ENCODE peak calls at places on chromosomes 5 and 9, in four cellular contexts. Y is A673, D is brain microvascular endothelial cell, J is caudate nucleus. P is an unnamed sample.

GRCh38 chr5:34709861-34710673 is 53.9 kb downstream of the RAI14 start:
- DNase-seq in J (no peak), Y (no peak), D (peak; percentile 85), P (no peak)

GRCh38 chr9:112278152-112278551 is 55.3 kb downstream of the PTBP3 start:
- DNase-seq in Y (no peak), J (no peak), D (no peak), P (no peak)

GRCh38 chr5:6046296-6046695 is 332.1 kb downstream of the MED10 start:
- DNase-seq in J (no peak), D (no peak), Y (no peak), P (no peak)

GRCh38 chr5:121189569-121190305 is 661.9 kb upstream of the FTMT start:
- DNase-seq in Y (peak; percentile 66), J (no peak), D (peak; percentile 63), P (no peak)

GRCh38 chr5:6448622-6449464 is at the start of gene UBE2QL1:
- DNase-seq in J (peak; percentile 13), D (no peak), Y (peak; percentile 25), P (no peak)

GRCh38 chr9:89311346-89312153 is 555 bp downstream of the CKS2 start:
- DNase-seq in D (no peak), Y (no peak), J (no peak), P (no peak)

GRCh38 chr5:166505086-166505485 is 1786.4 kb upstream of the WWC1 start:
- DNase-seq in D (no peak), J (no peak), Y (no peak), P (no peak)

GRCh38 chr9:89744255-89744648 is 139.4 kb downstream of the GADD45G start:
- DNase-seq in D (no peak), Y (no peak), J (no peak), P (no peak)

GRCh38 chr9:127904888-127905728 is 5.7 kb upstream of the ST6GALNAC6 start:
- DNase-seq in D (no peak), Y (no peak), J (no peak), P (no peak)

GRCh38 chr9:97737429-97737828 is 40.3 kb upstream of the XPA start:
- DNase-seq in J (no peak), Y (peak; percentile 31), D (peak; percentile 6), P (no peak)

GRCh38 chr5:141155540-141156374 is 5.9 kb downstream of the PCDHB6 start:
- DNase-seq in J (no peak), D (no peak), Y (peak; percentile 65), P (no peak)

GRCh38 chr9:107707915-107708441 is 218.4 kb upstream of the KLF4 start:
- DNase-seq in D (peak; percentile 70), J (no peak), Y (no peak), P (no peak)

GRCh38 chr5:94276751-94277150 is 341.7 kb downstream of the KIAA0825 start:
- DNase-seq in J (no peak), D (no peak), Y (no peak), P (no peak)

GRCh38 chr5:85049020-85049419 is 664.3 kb upstream of the EDIL3 start:
- DNase-seq in D (peak; percentile 55), J (no peak), Y (peak; percentile 51), P (no peak)

GRCh38 chr5:81268797-81269196 is 32.6 kb upstream of the ZCCHC9 start:
- DNase-seq in J (no peak), D (peak; percentile 64), Y (peak; percentile 55), P (no peak)

GRCh38 chr5:176528301-176528700 is 8.9 kb downstream of the RNF44 start:
- DNase-seq in D (no peak), Y (no peak), J (no peak), P (no peak)

GRCh38 chr5:118354806-118355205 is 633.5 kb downstream of the DTWD2 start:
- DNase-seq in D (no peak), Y (no peak), J (no peak), P (no peak)

GRCh38 chr9:124282442-124283231 is 24.9 kb downstream of the NEK6 start:
- DNase-seq in J (no peak), Y (peak; percentile 54), D (peak; percentile 63), P (no peak)

GRCh38 chr9:34010979-34011378 is 37.7 kb downstream of the UBAP2 start:
- DNase-seq in Y (peak; percentile 17), D (no peak), J (no peak), P (no peak)

GRCh38 chr9:95719354-95719753 is 156.1 kb upstream of the ERCC6L2 start:
- DNase-seq in Y (no peak), J (no peak), D (no peak), P (no peak)

GRCh38 chr5:138549414-138549813 is 6.4 kb upstream of the ETF1 start:
- DNase-seq in Y (no peak), J (no peak), D (no peak), P (no peak)

GRCh38 chr9:5922192-5922591 is 31.5 kb downstream of the MLANA start:
- DNase-seq in Y (no peak), D (no peak), J (no peak), P (no peak)

GRCh38 chr5:10655041-10655685 is 91.3 kb downstream of the ANKRD33B start:
- DNase-seq in Y (no peak), D (no peak), J (no peak), P (no peak)

GRCh38 chr9:6567140-6567591 is 78.4 kb downstream of the GLDC start:
- DNase-seq in Y (no peak), D (peak; percentile 94), J (peak; percentile 54), P (no peak)

GRCh38 chr9:14678776-14679175 is 14.5 kb downstream of the ZDHHC21 start:
- DNase-seq in D (no peak), J (no peak), Y (no peak), P (no peak)

GRCh38 chr5:127400946-127401670 is 110.5 kb downstream of the MEGF10 start:
- DNase-seq in Y (no peak), J (no peak), D (peak; percentile 36), P (no peak)

GRCh38 chr9:86700601-86701000 is 246.7 kb downstream of the GAS1 start:
- DNase-seq in J (peak; percentile 3), Y (peak; percentile 13), D (no peak), P (peak; percentile 48)

GRCh38 chr9:83061036-83061435 is 1.9 kb downstream of the RASEF start:
- DNase-seq in D (no peak), Y (no peak), J (no peak), P (no peak)

GRCh38 chr5:36507332-36507952 is 99.0 kb upstream of the SLC1A3 start:
- DNase-seq in D (peak; percentile 61), Y (peak; percentile 85), J (peak; percentile 34), P (peak; percentile 42)

GRCh38 chr9:16904655-16905054 is 34.2 kb upstream of the BNC2 start:
- DNase-seq in J (no peak), D (no peak), Y (no peak), P (no peak)

GRCh38 chr9:15738011-15738410 is 185.2 kb downstream of the CCDC171 start:
- DNase-seq in Y (peak; percentile 32), D (peak; percentile 29), J (no peak), P (no peak)

GRCh38 chr5:72178910-72179815 is 71.9 kb downstream of the MAP1B start:
- DNase-seq in J (peak; percentile 63), D (peak; percentile 89), Y (peak; percentile 60), P (peak; percentile 70)
- H3K27ac ChIP-seq in J (peak overlapping the region; percentile 91), D (peak overlapping the region; percentile 88), Y (peak overlapping the region; percentile 21), P (peak overlapping the region; percentile 81)

DNA sequence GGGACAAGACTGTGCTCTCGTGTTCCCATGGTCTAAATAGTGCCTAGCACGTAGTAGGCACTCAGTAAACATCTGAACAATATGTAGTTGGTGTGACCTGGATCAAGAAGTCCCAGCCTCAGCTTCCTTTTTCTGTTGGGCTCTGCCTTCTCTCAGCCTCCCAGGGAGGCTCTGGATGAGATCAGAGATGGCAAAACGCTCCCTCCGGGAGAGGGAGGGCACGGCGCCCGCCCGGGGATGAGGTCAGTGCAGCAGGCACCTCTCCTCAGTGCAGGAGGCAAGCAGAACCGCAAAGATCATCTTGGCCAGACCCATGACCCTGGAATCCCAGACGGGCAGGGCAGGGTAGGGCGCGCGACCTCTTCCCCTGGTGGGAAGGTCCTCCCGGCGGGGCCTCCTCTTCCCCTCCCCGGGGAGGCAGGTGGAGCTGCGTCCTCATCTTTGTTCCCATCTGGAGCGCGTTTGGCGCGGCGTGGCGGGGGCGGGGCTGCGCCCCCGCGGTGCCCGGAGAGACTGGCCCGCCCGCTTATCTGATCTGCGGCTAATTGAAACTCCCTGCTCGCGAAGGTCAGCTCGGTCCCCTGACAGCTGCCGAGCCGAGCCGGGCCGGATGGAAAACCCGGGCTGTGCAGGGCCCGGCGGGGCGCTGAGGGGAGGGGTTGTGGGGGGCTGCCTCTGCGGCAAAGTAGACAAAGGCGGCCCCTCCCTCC is 60.9 kb downstream of the CXXC5 start:
- DNase-seq in D (peak; percentile 33), J (peak; percentile 47), Y (peak; percentile 87), P (no peak)
- H3K27ac ChIP-seq in D (peak overlapping the region; percentile 53), J (peak overlapping the region; percentile 70), Y (peak overlapping the region; percentile 85), P (peak overlapping the region; percentile 77)

DNA sequence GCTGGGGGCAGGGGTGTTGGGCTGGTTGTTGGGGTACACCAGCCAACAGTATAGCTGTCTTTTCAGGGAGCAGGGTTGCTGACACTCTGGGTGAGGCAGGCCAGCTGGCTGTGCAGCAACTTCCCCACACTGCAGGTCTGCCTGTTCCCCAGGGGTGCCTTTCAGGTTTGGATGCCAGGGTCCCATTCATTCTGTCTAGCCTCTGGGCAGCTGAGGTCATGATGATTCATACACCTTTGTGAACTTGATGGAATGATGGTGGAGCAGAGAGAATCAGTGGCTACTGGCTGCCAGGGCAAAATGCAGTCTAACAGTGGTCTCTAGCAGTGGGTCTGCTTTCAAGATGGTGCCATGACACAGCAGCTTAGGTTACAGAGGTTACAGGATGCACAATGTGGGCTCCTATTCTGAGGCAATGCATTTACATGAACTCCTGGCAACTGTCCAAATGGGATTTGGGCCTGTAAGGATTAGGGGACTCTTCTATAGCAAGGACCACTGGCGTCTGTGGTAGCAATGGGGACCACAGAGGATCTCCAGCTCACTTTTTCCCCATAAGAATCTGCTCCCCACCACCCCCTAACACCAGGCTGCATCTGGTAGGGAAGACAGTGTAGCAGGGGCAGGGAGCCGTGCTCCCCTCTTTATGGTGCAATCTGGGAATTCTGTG is 103.7 kb downstream of the FEM1C start:
- DNase-seq in J (no peak), D (no peak), Y (no peak), P (no peak)
- H3K27ac ChIP-seq in J (no peak overlapping the region), D (no peak overlapping the region), Y (no peak overlapping the region), P (no peak overlapping the region)

GRCh38 chr9:94610181-94610591 is 16.6 kb upstream of the FBP2 start:
- DNase-seq in D (no peak), Y (no peak), J (no peak), P (no peak)
- H3K27ac ChIP-seq in D (no peak overlapping the region), Y (no peak overlapping the region), J (no peak overlapping the region), P (no peak overlapping the region)

GRCh38 chr5:43362725-43363435 is 49.3 kb downstream of the CCL28 start:
- DNase-seq in Y (no peak), J (no peak), D (no peak), P (no peak)
- H3K27ac ChIP-seq in Y (no peak overlapping the region), J (no peak overlapping the region), D (no peak overlapping the region), P (no peak overlapping the region)

P was measured in substantia nigra.